ENCODE peak calls at places on chromosomes 3 and 15, in six cellular contexts. One of them, this sample, is unnamed.

GRCh38 chr3:70374179-70374578 is 61.7 kb upstream of the MDFIC2 start:
- DNase-seq in GM12865: no peak
- DNase-seq in prostate gland: no peak
- DNase-seq in right atrium auricular region: no peak
- DNase-seq in GM23338: no peak
- DNase-seq in tibial nerve: no peak
- DNase-seq in this sample: no peak

GRCh38 chr3:13125092-13126015 is 52.1 kb upstream of the IQSEC1 start:
- DNase-seq in GM12865: no peak
- DNase-seq in prostate gland: no peak
- DNase-seq in right atrium auricular region: no peak
- DNase-seq in GM23338: no peak
- DNase-seq in tibial nerve: no peak
- DNase-seq in this sample: no peak

GRCh38 chr15:98674336-98674735 is 26.0 kb downstream of the IGF1R start:
- DNase-seq in GM12865: no peak
- DNase-seq in prostate gland: no peak
- DNase-seq in right atrium auricular region: no peak
- DNase-seq in GM23338: no peak
- DNase-seq in tibial nerve: no peak
- DNase-seq in this sample: no peak

GRCh38 chr3:38992117-38992779 is 59.5 kb downstream of the SCN11A start:
- DNase-seq in GM12865: no peak
- DNase-seq in prostate gland: no peak
- DNase-seq in right atrium auricular region: no peak
- DNase-seq in GM23338: no peak
- DNase-seq in tibial nerve: no peak
- DNase-seq in this sample: no peak

GRCh38 chr3:24299801-24300626 is 194.6 kb downstream of the THRB start:
- DNase-seq in GM12865: no peak
- DNase-seq in prostate gland: no peak
- DNase-seq in right atrium auricular region: no peak
- DNase-seq in GM23338: no peak
- DNase-seq in tibial nerve: no peak
- DNase-seq in this sample: no peak

GRCh38 chr3:177427096-177427495 is 229.8 kb upstream of the TBL1XR1 start:
- DNase-seq in GM12865: peak
- DNase-seq in prostate gland: no peak
- DNase-seq in right atrium auricular region: no peak
- DNase-seq in GM23338: no peak
- DNase-seq in tibial nerve: no peak
- DNase-seq in this sample: no peak

GRCh38 chr15:70604671-70605070 is 158.7 kb downstream of the UACA start:
- DNase-seq in GM12865: no peak
- DNase-seq in prostate gland: peak
- DNase-seq in right atrium auricular region: no peak
- DNase-seq in GM23338: peak
- DNase-seq in tibial nerve: no peak
- DNase-seq in this sample: no peak

GRCh38 chr3:114770874-114771273 is 376.2 kb downstream of the ZBTB20 start:
- DNase-seq in GM12865: no peak
- DNase-seq in prostate gland: no peak
- DNase-seq in right atrium auricular region: no peak
- DNase-seq in GM23338: no peak
- DNase-seq in tibial nerve: no peak
- DNase-seq in this sample: no peak

GRCh38 chr15:99059010-99059981 is 45.6 kb upstream of the SYNM start:
- DNase-seq in GM12865: peak
- DNase-seq in prostate gland: peak
- DNase-seq in right atrium auricular region: peak
- DNase-seq in GM23338: peak
- DNase-seq in tibial nerve: peak
- DNase-seq in this sample: peak

GRCh38 chr3:128665362-128666021 is 14.9 kb upstream of the RPN1 start:
- DNase-seq in GM12865: no peak
- DNase-seq in prostate gland: no peak
- DNase-seq in right atrium auricular region: no peak
- DNase-seq in GM23338: no peak
- DNase-seq in tibial nerve: no peak
- DNase-seq in this sample: no peak

GRCh38 chr3:194935061-194935460 is 249.4 kb downstream of the FAM43A start:
- DNase-seq in GM12865: no peak
- DNase-seq in prostate gland: peak
- DNase-seq in right atrium auricular region: peak
- DNase-seq in GM23338: no peak
- DNase-seq in tibial nerve: no peak
- DNase-seq in this sample: peak

GRCh38 chr15:73052679-73053397 is 575 bp downstream of the NEO1 start:
- DNase-seq in GM12865: peak
- DNase-seq in prostate gland: peak
- DNase-seq in right atrium auricular region: no peak
- DNase-seq in GM23338: peak
- DNase-seq in tibial nerve: peak
- DNase-seq in this sample: peak

GRCh38 chr3:195258449-195259145 is 12.4 kb downstream of the XXYLT1 start:
- DNase-seq in GM12865: peak
- DNase-seq in prostate gland: peak
- DNase-seq in right atrium auricular region: peak
- DNase-seq in GM23338: no peak
- DNase-seq in tibial nerve: no peak
- DNase-seq in this sample: peak

GRCh38 chr3:155500429-155500828 is 206.9 kb upstream of the STRIT1 start:
- DNase-seq in GM12865: no peak
- DNase-seq in prostate gland: no peak
- DNase-seq in right atrium auricular region: no peak
- DNase-seq in GM23338: no peak
- DNase-seq in tibial nerve: no peak
- DNase-seq in this sample: no peak

GRCh38 chr3:70333080-70333479 is 20.6 kb upstream of the MDFIC2 start:
- DNase-seq in GM12865: no peak
- DNase-seq in prostate gland: no peak
- DNase-seq in right atrium auricular region: no peak
- DNase-seq in GM23338: no peak
- DNase-seq in tibial nerve: no peak
- DNase-seq in this sample: no peak

GRCh38 chr3:134600685-134601502 is 49.9 kb downstream of the KY start:
- DNase-seq in GM12865: peak
- DNase-seq in prostate gland: peak
- DNase-seq in right atrium auricular region: no peak
- DNase-seq in GM23338: peak
- DNase-seq in tibial nerve: peak
- DNase-seq in this sample: no peak

GRCh38 chr15:69855601-69856000 is 242.1 kb downstream of the TLE3 start:
- DNase-seq in GM12865: no peak
- DNase-seq in prostate gland: no peak
- DNase-seq in right atrium auricular region: no peak
- DNase-seq in GM23338: no peak
- DNase-seq in tibial nerve: no peak
- DNase-seq in this sample: no peak

GRCh38 chr15:29268706-29269484 is 727 bp downstream of the NSMCE3 start:
- DNase-seq in GM12865: peak
- DNase-seq in prostate gland: peak
- DNase-seq in right atrium auricular region: peak
- DNase-seq in GM23338: peak
- DNase-seq in tibial nerve: peak
- DNase-seq in this sample: peak

GRCh38 chr3:144773344-144773743 is 801.7 kb downstream of the DIPK2A start:
- DNase-seq in GM12865: no peak
- DNase-seq in prostate gland: no peak
- DNase-seq in right atrium auricular region: no peak
- DNase-seq in GM23338: no peak
- DNase-seq in tibial nerve: no peak
- DNase-seq in this sample: no peak

GRCh38 chr3:38989932-38990510 is 61.7 kb downstream of the SCN11A start:
- DNase-seq in GM12865: no peak
- DNase-seq in prostate gland: no peak
- DNase-seq in right atrium auricular region: no peak
- DNase-seq in GM23338: no peak
- DNase-seq in tibial nerve: no peak
- DNase-seq in this sample: no peak

GRCh38 chr3:177948716-177949422 is 587.4 kb upstream of the KCNMB2 start:
- DNase-seq in GM12865: peak
- DNase-seq in prostate gland: no peak
- DNase-seq in right atrium auricular region: no peak
- DNase-seq in GM23338: no peak
- DNase-seq in tibial nerve: no peak
- DNase-seq in this sample: no peak

GRCh38 chr15:77783636-77784035 is 150.9 kb upstream of the LINGO1 start:
- DNase-seq in GM12865: no peak
- DNase-seq in prostate gland: no peak
- DNase-seq in right atrium auricular region: no peak
- DNase-seq in GM23338: no peak
- DNase-seq in tibial nerve: no peak
- DNase-seq in this sample: no peak

GRCh38 chr3:38004415-38005075 is 14.0 kb downstream of the VILL start:
- DNase-seq in GM12865: peak
- DNase-seq in prostate gland: peak
- DNase-seq in right atrium auricular region: peak
- DNase-seq in GM23338: peak
- DNase-seq in tibial nerve: peak
- DNase-seq in this sample: peak

GRCh38 chr15:85708402-85708932 is 86.3 kb downstream of the KLHL25 start:
- DNase-seq in GM12865: peak
- DNase-seq in prostate gland: no peak
- DNase-seq in right atrium auricular region: no peak
- DNase-seq in GM23338: no peak
- DNase-seq in tibial nerve: no peak
- DNase-seq in this sample: no peak

GRCh38 chr15:85709250-85709649 is 85.5 kb downstream of the KLHL25 start:
- DNase-seq in GM12865: peak
- DNase-seq in prostate gland: no peak
- DNase-seq in right atrium auricular region: no peak
- DNase-seq in GM23338: no peak
- DNase-seq in tibial nerve: no peak
- DNase-seq in this sample: no peak

GRCh38 chr15:85704720-85705119 is 90.0 kb downstream of the KLHL25 start:
- DNase-seq in GM12865: peak
- DNase-seq in prostate gland: no peak
- DNase-seq in right atrium auricular region: no peak
- DNase-seq in GM23338: no peak
- DNase-seq in tibial nerve: no peak
- DNase-seq in this sample: no peak

GRCh38 chr15:85707519-85708338 is 87.0 kb downstream of the KLHL25 start:
- DNase-seq in GM12865: peak
- DNase-seq in prostate gland: no peak
- DNase-seq in right atrium auricular region: no peak
- DNase-seq in GM23338: no peak
- DNase-seq in tibial nerve: no peak
- DNase-seq in this sample: no peak

GRCh38 chr15:85706779-85707518 is 87.8 kb downstream of the KLHL25 start:
- DNase-seq in GM12865: peak
- DNase-seq in prostate gland: no peak
- DNase-seq in right atrium auricular region: peak
- DNase-seq in GM23338: no peak
- DNase-seq in tibial nerve: no peak
- DNase-seq in this sample: no peak
- TF ChIP-seq CTCF in GM12865: no peak
- TF ChIP-seq CTCF in prostate gland: no peak
- TF ChIP-seq CTCF in right atrium auricular region: no peak
- TF ChIP-seq CTCF in GM23338: no peak
- TF ChIP-seq CTCF in tibial nerve: no peak
- TF ChIP-seq CTCF in this sample: no peak

GRCh38 chr3:124772081-124772831 is 42.0 kb downstream of the UMPS start:
- DNase-seq in GM12865: no peak
- DNase-seq in prostate gland: no peak
- DNase-seq in right atrium auricular region: peak
- DNase-seq in GM23338: no peak
- DNase-seq in tibial nerve: peak
- DNase-seq in this sample: peak
- TF ChIP-seq CTCF in GM12865: no peak
- TF ChIP-seq CTCF in prostate gland: no peak
- TF ChIP-seq CTCF in right atrium auricular region: no peak
- TF ChIP-seq CTCF in GM23338: no peak
- TF ChIP-seq CTCF in tibial nerve: no peak
- TF ChIP-seq CTCF in this sample: no peak

GRCh38 chr3:8282541-8283165 is 219.0 kb upstream of the LMCD1 start:
- DNase-seq in GM12865: no peak
- DNase-seq in prostate gland: no peak
- DNase-seq in right atrium auricular region: no peak
- DNase-seq in GM23338: no peak
- DNase-seq in tibial nerve: no peak
- DNase-seq in this sample: no peak

GRCh38 chr3:8280161-8280560 is 221.5 kb upstream of the LMCD1 start:
- DNase-seq in GM12865: no peak
- DNase-seq in prostate gland: no peak
- DNase-seq in right atrium auricular region: no peak
- DNase-seq in GM23338: peak
- DNase-seq in tibial nerve: no peak
- DNase-seq in this sample: no peak

GRCh38 chr3:8283180-8283579 is 218.4 kb upstream of the LMCD1 start:
- DNase-seq in GM12865: no peak
- DNase-seq in prostate gland: no peak
- DNase-seq in right atrium auricular region: no peak
- DNase-seq in GM23338: no peak
- DNase-seq in tibial nerve: no peak
- DNase-seq in this sample: no peak

GRCh38 chr3:8279476-8279875 is 222.1 kb upstream of the LMCD1 start:
- DNase-seq in GM12865: no peak
- DNase-seq in prostate gland: no peak
- DNase-seq in right atrium auricular region: no peak
- DNase-seq in GM23338: peak
- DNase-seq in tibial nerve: no peak
- DNase-seq in this sample: no peak

DNA sequence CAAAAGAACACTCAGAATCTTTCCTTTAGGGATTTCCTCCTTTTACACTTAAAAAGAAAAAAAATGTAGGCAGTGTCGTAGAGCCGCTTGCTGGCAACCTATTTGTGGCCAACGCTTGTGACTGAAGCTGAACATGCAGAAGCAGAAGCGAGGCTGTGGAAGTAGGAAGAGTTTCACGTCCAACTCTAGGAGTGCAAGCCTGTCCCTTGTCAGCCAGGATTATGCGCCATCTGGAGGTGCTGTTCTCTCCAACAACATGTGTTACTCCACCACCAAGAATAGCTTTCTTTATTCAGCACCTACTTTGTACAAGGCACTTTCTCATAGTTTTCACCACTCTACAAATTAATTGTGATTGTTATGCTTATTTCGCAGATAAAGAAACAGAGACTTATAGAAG is 223.2 kb upstream of the LMCD1 start:
- DNase-seq in GM12865: no peak
- DNase-seq in prostate gland: no peak
- DNase-seq in right atrium auricular region: no peak
- DNase-seq in GM23338: peak
- DNase-seq in tibial nerve: no peak
- DNase-seq in this sample: no peak
- TF ChIP-seq CTCF in GM12865: no peak
- TF ChIP-seq CTCF in prostate gland: no peak
- TF ChIP-seq CTCF in right atrium auricular region: no peak
- TF ChIP-seq CTCF in GM23338: peak
- TF ChIP-seq CTCF in tibial nerve: no peak
- TF ChIP-seq CTCF in this sample: no peak

DNA sequence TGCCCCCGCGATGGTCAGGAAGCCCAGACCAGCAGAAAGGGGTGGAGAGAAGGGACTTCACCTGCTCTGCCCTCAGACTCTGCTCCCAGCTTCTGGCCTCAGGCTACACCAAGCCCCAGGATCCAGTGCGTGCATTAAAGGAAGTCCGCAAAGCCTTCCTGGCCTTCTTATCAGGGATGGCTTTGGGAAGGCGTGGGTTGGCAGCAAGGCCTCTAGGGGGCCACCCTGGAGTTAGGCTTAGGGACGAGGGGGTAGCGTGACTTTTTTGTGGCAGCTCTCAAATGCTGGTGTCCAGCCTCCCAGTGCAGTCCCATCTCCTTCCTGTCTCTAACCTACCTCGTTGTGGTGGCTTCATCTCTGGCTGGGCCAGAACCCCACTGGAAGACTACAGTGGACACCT is 18.9 kb upstream of the RPL29 start:
- DNase-seq in GM12865: no peak
- DNase-seq in prostate gland: no peak
- DNase-seq in right atrium auricular region: no peak
- DNase-seq in GM23338: peak
- DNase-seq in tibial nerve: no peak
- DNase-seq in this sample: no peak
- TF ChIP-seq CTCF in GM12865: peak
- TF ChIP-seq CTCF in prostate gland: no peak
- TF ChIP-seq CTCF in right atrium auricular region: peak
- TF ChIP-seq CTCF in GM23338: peak
- TF ChIP-seq CTCF in tibial nerve: peak
- TF ChIP-seq CTCF in this sample: no peak

This sample was measured in lower leg skin.